ENCODE peak calls at places on chromosomes 5 and 9, in five cellular contexts. T, J, Q, W and L are unnamed samples.

GRCh38 chr5:99061299-99061698 is 132.5 kb upstream of the CHD1 start:
- DNase-seq in T (no peak), J (no peak), Q (no peak), W (no peak), L (no peak)

GRCh38 chr9:77417570-77417969 is 230.6 kb downstream of the GNA14 start:
- DNase-seq in T (no peak), J (no peak), Q (peak), W (no peak), L (no peak)

GRCh38 chr5:113161806-113162205 is 185.2 kb downstream of the DCP2 start:
- DNase-seq in T (no peak), J (no peak), Q (no peak), W (no peak), L (no peak)

GRCh38 chr5:13695076-13695712 is 249.3 kb downstream of the DNAH5 start:
- DNase-seq in T (no peak), J (no peak), Q (no peak), W (no peak), L (no peak)

GRCh38 chr9:116323571-116323970 is 170.0 kb downstream of the PAPPA start:
- DNase-seq in T (no peak), J (no peak), Q (no peak), W (no peak), L (no peak)

GRCh38 chr9:138052635-138053320 is 175.2 kb downstream of the CACNA1B start:
- DNase-seq in T (peak), J (no peak), Q (no peak), W (no peak), L (no peak)

GRCh38 chr9:33220681-33221567 is 19.0 kb upstream of the SPINK4 start:
- DNase-seq in T (peak), J (no peak), Q (no peak), W (peak), L (no peak)

GRCh38 chr9:116662633-116663032 is 24.5 kb upstream of the TRIM32 start:
- DNase-seq in T (no peak), J (no peak), Q (no peak), W (no peak), L (no peak)

GRCh38 chr9:86141843-86142242 is 42.5 kb upstream of the GOLM1 start:
- DNase-seq in T (no peak), J (no peak), Q (no peak), W (no peak), L (no peak)

GRCh38 chr5:72057816-72058215 is 49.5 kb upstream of the MAP1B start:
- DNase-seq in T (no peak), J (no peak), Q (no peak), W (no peak), L (no peak)

GRCh38 chr9:133534346-133535284 is at the start of gene ADAMTSL2:
- DNase-seq in T (peak), J (peak), Q (peak), W (peak), L (peak)

GRCh38 chr9:107875571-107875980 is 386.0 kb upstream of the KLF4 start:
- DNase-seq in T (no peak), J (no peak), Q (no peak), W (no peak), L (no peak)

GRCh38 chr5:77638763-77639451 is 394 bp upstream of the OTP start:
- DNase-seq in T (no peak), J (no peak), Q (no peak), W (no peak), L (no peak)

GRCh38 chr9:35858428-35858827 is 11.8 kb downstream of the OR13J1 start:
- DNase-seq in T (no peak), J (no peak), Q (no peak), W (no peak), L (no peak)

GRCh38 chr9:26321935-26322334 is 570.7 kb downstream of the CAAP1 start:
- DNase-seq in T (no peak), J (no peak), Q (no peak), W (no peak), L (no peak)

GRCh38 chr5:5881294-5881693 is 458.8 kb downstream of the ICE1 start:
- DNase-seq in T (no peak), J (no peak), Q (no peak), W (no peak), L (no peak)

GRCh38 chr5:172870807-172871431 is 36.9 kb downstream of the ERGIC1 start:
- DNase-seq in T (peak), J (no peak), Q (no peak), W (peak), L (no peak)

DNA sequence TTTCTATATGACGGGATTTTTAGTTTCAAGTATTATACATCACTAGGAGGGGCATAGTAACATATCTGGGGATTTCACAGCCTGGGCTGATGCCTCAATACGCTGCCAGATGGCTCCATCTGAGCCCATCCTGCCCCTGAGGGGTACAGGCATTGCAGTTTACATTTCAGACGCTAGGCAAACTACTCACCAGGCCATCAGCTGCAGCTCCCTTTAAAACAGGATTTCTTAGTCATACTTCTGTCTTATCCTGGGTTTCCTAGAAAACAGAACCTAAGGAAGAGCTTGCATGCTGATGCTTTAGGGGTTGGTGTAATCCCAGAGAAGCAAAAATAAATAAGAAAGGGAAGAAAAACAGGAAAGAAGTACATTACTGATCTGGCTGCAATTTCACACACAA is 372.8 kb upstream of the PIK3R1 start:
- DNase-seq in T (no peak), J (no peak), Q (peak), W (no peak), L (no peak)
- TF ChIP-seq CTCF in T (no peak), J (no peak), Q (peak), W (no peak), L (no peak)

GRCh38 chr9:75142208-75142607 is 53.9 kb downstream of the OSTF1 start:
- DNase-seq in T (peak), J (no peak), Q (no peak), W (no peak), L (no peak)

GRCh38 chr9:75140261-75140660 is 51.9 kb downstream of the OSTF1 start:
- DNase-seq in T (no peak), J (no peak), Q (no peak), W (no peak), L (no peak)

GRCh38 chr9:75134495-75134894 is 46.2 kb downstream of the OSTF1 start:
- DNase-seq in T (no peak), J (no peak), Q (no peak), W (no peak), L (no peak)

GRCh38 chr9:75138260-75139040 is 50.1 kb downstream of the OSTF1 start:
- DNase-seq in T (no peak), J (no peak), Q (no peak), W (no peak), L (no peak)

DNA sequence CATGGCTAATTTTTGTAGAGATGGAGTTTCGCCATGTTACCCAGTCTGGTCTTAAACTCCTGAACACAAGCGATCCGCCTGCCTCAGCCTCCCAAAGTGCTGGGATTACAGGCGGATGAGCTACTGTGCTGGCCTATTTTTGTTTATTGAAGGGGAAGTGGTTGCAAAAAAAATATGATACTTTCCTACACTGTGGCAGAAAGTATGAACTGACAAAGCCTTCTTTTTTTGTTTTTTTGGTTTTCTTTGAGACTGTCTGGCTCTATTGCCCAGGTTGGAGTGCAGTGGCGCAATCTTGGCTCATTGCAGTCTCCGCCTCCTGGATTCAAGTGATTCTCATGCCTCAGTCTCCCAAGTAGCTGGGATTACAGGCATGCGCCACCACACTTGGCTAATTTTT is 50.9 kb downstream of the OSTF1 start:
- DNase-seq in T (no peak), J (no peak), Q (no peak), W (no peak), L (no peak)
- H3K4me3 ChIP-seq in T (no peak), J (no peak), Q (no peak), W (no peak), L (no peak)

GRCh38 chr5:157518963-157519362 is 56.6 kb downstream of the ADAM19 start:
- DNase-seq in T (no peak), J (no peak), Q (no peak), W (no peak), L (no peak)
- H3K27ac ChIP-seq in T (no peak), J (no peak), Q (no peak), W (no peak), L (no peak)

DNA sequence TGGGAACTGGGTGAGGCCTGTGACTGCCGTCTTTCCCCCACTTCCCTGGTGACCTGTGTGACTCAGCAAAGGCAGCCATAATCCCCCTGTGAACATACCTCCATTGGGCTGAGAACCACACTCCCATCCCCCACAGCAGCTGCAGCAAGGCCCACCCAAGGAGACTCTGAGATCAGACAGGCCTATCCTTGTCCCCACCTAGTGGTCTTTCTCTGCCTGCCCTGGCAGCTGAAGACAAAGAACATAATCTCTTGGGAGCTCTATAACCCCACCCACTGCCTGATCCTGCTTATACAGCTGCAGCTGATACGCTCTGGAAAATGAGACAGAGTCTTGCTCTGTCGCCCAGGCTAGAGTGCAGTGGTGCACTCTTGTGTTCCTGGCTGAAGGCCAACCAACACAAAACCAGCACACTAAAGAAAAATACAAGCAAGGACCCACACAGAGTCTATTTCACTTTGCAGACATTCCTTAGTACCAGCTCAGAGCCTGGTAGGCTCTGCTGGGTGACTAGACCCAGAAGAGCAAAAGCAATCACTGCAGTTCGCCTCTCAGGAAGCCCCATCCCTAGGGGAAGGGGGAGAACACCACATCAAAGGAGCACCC is 106.7 kb downstream of the MCTP1 start:
- DNase-seq in T (no peak), J (peak), Q (peak), W (no peak), L (no peak)
- TF ChIP-seq CTCF in T (no peak), J (no peak), Q (peak), W (no peak), L (no peak)

GRCh38 chr9:94872921-94873511 is 146.5 kb downstream of the AOPEP start:
- DNase-seq in T (no peak), J (no peak), Q (peak), W (no peak), L (no peak)
- H3K4me3 ChIP-seq in T (no peak), J (no peak), Q (no peak), W (no peak), L (no peak)